ENCODE peak calls at places on chromosome 4, in ten cellular contexts. X is IMR-90, G is WERI-Rb-1, D is lung, R is fibroblast of lung, N is lower lobe of right lung, F is dorsolateral prefrontal cortex, W is brain microvascular endothelial cell, P is heart left ventricle, U is Peyer's patch. I is an unnamed sample.

GRCh38 chr4:72701987-72702819 is 133.2 kb upstream of the ADAMTS3 start:
- DNase-seq in F (no peak), D (no peak), G (peak; percentile 40), P (no peak), X (peak; percentile 49), N (no peak), U (no peak), R (peak; percentile 58), W (peak; percentile 77), I (no peak)

GRCh38 chr4:84814100-84814750 is 152.3 kb downstream of the WDFY3 start:
- DNase-seq in X (peak; percentile 96), R (peak; percentile 91), N (no peak), G (no peak), D (no peak), F (no peak), U (no peak), W (peak; percentile 94), P (no peak), I (no peak)

GRCh38 chr4:31283689-31284088 is 563.5 kb downstream of the PCDH7 start:
- DNase-seq in P (no peak), R (no peak), D (no peak), U (no peak), W (no peak), N (no peak), F (no peak), X (no peak), G (no peak), I (no peak)

GRCh38 chr4:133624744-133625143 is 475.6 kb downstream of the PCDH10 start:
- DNase-seq in G (peak; percentile 62), N (no peak), P (no peak), D (no peak), F (no peak), U (no peak), X (no peak), W (no peak), R (no peak), I (no peak)

GRCh38 chr4:116599859-116600258 is 485.5 kb downstream of the TRAM1L1 start:
- DNase-seq in D (no peak), N (peak; percentile 37), U (no peak), G (peak; percentile 62), F (no peak), W (no peak), P (peak; percentile 27), R (no peak), X (no peak), I (no peak)

GRCh38 chr4:28310926-28311325 is 1450.3 kb downstream of the STIM2 start:
- DNase-seq in W (no peak), U (no peak), R (no peak), X (no peak), N (no peak), D (no peak), P (no peak), F (no peak), G (no peak), I (no peak)

GRCh38 chr4:94978904-94979303 is 221.1 kb downstream of the BMPR1B start:
- DNase-seq in R (peak; percentile 66), F (no peak), X (peak; percentile 62), P (no peak), D (no peak), W (peak; percentile 90), G (no peak), U (no peak), N (no peak), I (no peak)

GRCh38 chr4:52843958-52844357 is 18.2 kb upstream of the RASL11B start:
- DNase-seq in P (no peak), W (no peak), G (no peak), N (peak; percentile 50), F (no peak), X (no peak), R (no peak), D (no peak), U (no peak), I (no peak)

GRCh38 chr4:119683518-119683917 is 54.9 kb upstream of the PDE5A start:
- DNase-seq in F (no peak), X (peak; percentile 93), N (no peak), D (no peak), P (no peak), W (peak; percentile 23), U (no peak), G (no peak), R (peak; percentile 87), I (no peak)

GRCh38 chr4:55442541-55442940 is 46.8 kb downstream of the TMEM165 start:
- DNase-seq in D (no peak), X (no peak), W (no peak), F (no peak), N (no peak), R (peak; percentile 18), U (no peak), P (no peak), G (no peak), I (no peak)

GRCh38 chr4:108119199-108119800 is 49.4 kb downstream of the LEF1 start:
- DNase-seq in P (no peak), U (no peak), F (no peak), D (no peak), R (no peak), X (no peak), W (no peak), N (no peak), G (no peak), I (no peak)

GRCh38 chr4:185540487-185541125 is 5.3 kb upstream of the PDLIM3 start:
- DNase-seq in U (no peak), F (no peak), X (no peak), N (no peak), G (no peak), D (no peak), R (no peak), W (no peak), P (no peak), I (no peak)
- H3K27ac ChIP-seq in U (no peak overlapping the region), F (no peak overlapping the region), X (no peak overlapping the region), N (no peak overlapping the region), G (no peak overlapping the region), D (peak overlapping the region; percentile 10), R (no peak overlapping the region), W (no peak overlapping the region), P (no peak overlapping the region), I (no peak overlapping the region)

GRCh38 chr4:17639136-17639535 is 24.7 kb downstream of the MED28 start:
- DNase-seq in X (no peak), P (no peak), F (no peak), N (no peak), D (no peak), G (no peak), R (no peak), U (no peak), W (no peak), I (no peak)

GRCh38 chr4:17633600-17633999 is 19.2 kb downstream of the MED28 start:
- DNase-seq in N (no peak), W (no peak), G (no peak), P (no peak), X (no peak), D (no peak), F (no peak), U (no peak), R (no peak), I (no peak)

GRCh38 chr4:17635056-17635455 is 20.6 kb downstream of the MED28 start:
- DNase-seq in R (no peak), P (no peak), W (no peak), F (no peak), G (no peak), X (no peak), N (no peak), U (no peak), D (no peak), I (no peak)

GRCh38 chr4:17636341-17636695 is 21.9 kb downstream of the MED28 start:
- DNase-seq in P (no peak), G (no peak), R (no peak), W (no peak), D (no peak), U (no peak), X (no peak), F (no peak), N (no peak), I (no peak)

GRCh38 chr4:17636696-17637351 is 22.4 kb downstream of the MED28 start:
- DNase-seq in X (peak; percentile 69), F (peak; percentile 81), D (peak; percentile 74), G (peak; percentile 83), R (peak; percentile 54), U (peak; percentile 81), W (peak; percentile 69), P (peak; percentile 84), N (peak; percentile 83), I (peak; percentile 62)
- TF ChIP-seq CTCF in X (peak; percentile 86), F (peak; percentile 78), D (peak; percentile 73), G (peak; percentile 92), R (peak; percentile 83), U (peak; percentile 77), W (peak; percentile 92), P (peak; percentile 84), N (peak; percentile 92), I (peak; percentile 93)

DNA sequence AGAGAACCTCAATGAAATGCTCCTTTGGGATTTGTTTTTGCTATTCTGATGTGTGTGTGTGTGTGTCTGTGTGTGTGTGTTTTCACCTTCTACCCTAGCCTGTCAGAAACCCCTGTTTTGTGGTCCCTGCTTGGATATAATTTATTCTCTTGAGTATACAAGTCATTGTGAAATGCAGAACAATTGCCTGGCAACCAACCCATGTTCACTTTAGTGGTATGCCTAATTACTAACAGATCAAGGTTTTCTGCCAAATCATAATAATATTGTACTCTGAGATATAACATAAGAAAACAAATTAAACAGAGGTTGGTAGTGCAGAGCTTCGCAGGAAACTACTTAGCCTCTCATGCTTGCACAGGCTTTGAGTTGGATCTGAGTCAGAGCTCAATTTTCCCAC is 7.0 kb upstream of the TET2 start:
- DNase-seq in U (no peak), X (no peak), N (no peak), F (no peak), D (no peak), G (no peak), R (no peak), P (no peak), W (no peak), I (no peak)
- H3K27me3 ChIP-seq in U (no peaks in the 10 kb centered on the region), X (no peaks in the 10 kb centered on the region), N (no peaks in the 10 kb centered on the region), F (no peaks in the 10 kb centered on the region), D (no peaks in the 10 kb centered on the region), G (no peaks in the 10 kb centered on the region), R (no peaks in the 10 kb centered on the region), P (no peaks in the 10 kb centered on the region), W (no peaks in the 10 kb centered on the region), I (peaks cover 3% of the 10 kb centered on the region)

GRCh38 chr4:54067163-54067562 is 2.8 kb upstream of the CHIC2 start:
- DNase-seq in U (no peak), X (peak; percentile 71), N (no peak), F (no peak), P (no peak), W (no peak), R (peak; percentile 82), D (no peak), G (no peak), I (no peak)

GRCh38 chr4:54066718-54067129 is 2.3 kb upstream of the CHIC2 start:
- DNase-seq in D (no peak), R (no peak), U (no peak), G (no peak), P (no peak), W (no peak), N (no peak), X (no peak), F (no peak), I (no peak)

GRCh38 chr4:54064317-54065275 is at the start of gene CHIC2:
- DNase-seq in N (peak; percentile 98), X (peak; percentile 92), R (peak; percentile 94), G (peak; percentile 94), W (peak; percentile 93), F (peak; percentile 79), U (peak; percentile 97), P (peak; percentile 99), D (peak; percentile 95), I (peak; percentile 95)

GRCh38 chr4:54065282-54066087 is 1.1 kb upstream of the CHIC2 start:
- DNase-seq in R (peak; percentile 35), X (no peak), D (no peak), P (no peak), N (no peak), G (no peak), F (no peak), U (no peak), W (no peak), I (no peak)

GRCh38 chr4:54066088-54066415 is 1.6 kb upstream of the CHIC2 start:
- DNase-seq in R (no peak), F (no peak), U (no peak), N (no peak), G (no peak), W (no peak), X (no peak), D (no peak), P (no peak), I (no peak)
- H3K27ac ChIP-seq in R (peak overlapping the region; percentile 69), F (no peak overlapping the region), U (no peak overlapping the region), N (peak overlapping the region; percentile 97), G (no peak overlapping the region), W (no peak overlapping the region), X (peak overlapping the region; percentile 5), D (peak overlapping the region; percentile 71), P (peak overlapping the region; percentile 95), I (no peak overlapping the region)

I was measured in CD4-positive, alpha-beta T cell.